ENCODE peak calls at places on chromosome 15, in nine cellular contexts. One of them, this sample, is unnamed. For H3K27me3, the result is how much of the 10 kb centered on the place peaks cover.

GRCh38 chr15:101568304-101568703 is 78.8 kb upstream of the PCSK6 start:
- DNase-seq in fibroblast of lung: peak
- DNase-seq in Caco-2: no peak
- DNase-seq in tibial artery: no peak
- DNase-seq in kidney epithelial cell: no peak
- DNase-seq in dorsolateral prefrontal cortex: no peak
- DNase-seq in BJ: no peak
- DNase-seq in AG04450: no peak
- DNase-seq in IMR-90: no peak
- DNase-seq in this sample: no peak

GRCh38 chr15:53746101-53746500 is 13.4 kb downstream of the WDR72 start:
- DNase-seq in fibroblast of lung: no peak
- DNase-seq in Caco-2: no peak
- DNase-seq in tibial artery: no peak
- DNase-seq in kidney epithelial cell: no peak
- DNase-seq in dorsolateral prefrontal cortex: no peak
- DNase-seq in BJ: no peak
- DNase-seq in AG04450: no peak
- DNase-seq in IMR-90: no peak
- DNase-seq in this sample: no peak

GRCh38 chr15:71282086-71282485 is 166.8 kb downstream of the THSD4 start:
- DNase-seq in fibroblast of lung: peak
- DNase-seq in Caco-2: no peak
- DNase-seq in tibial artery: no peak
- DNase-seq in kidney epithelial cell: no peak
- DNase-seq in dorsolateral prefrontal cortex: no peak
- DNase-seq in BJ: peak
- DNase-seq in AG04450: no peak
- DNase-seq in IMR-90: peak
- DNase-seq in this sample: no peak

GRCh38 chr15:91953432-91953831 is 99.9 kb downstream of the SLCO3A1 start:
- DNase-seq in fibroblast of lung: no peak
- DNase-seq in Caco-2: no peak
- DNase-seq in tibial artery: no peak
- DNase-seq in kidney epithelial cell: no peak
- DNase-seq in dorsolateral prefrontal cortex: no peak
- DNase-seq in BJ: no peak
- DNase-seq in AG04450: no peak
- DNase-seq in IMR-90: no peak
- DNase-seq in this sample: no peak

GRCh38 chr15:36254446-36254845 is 325.0 kb upstream of the CDIN1 start:
- DNase-seq in fibroblast of lung: no peak
- DNase-seq in Caco-2: no peak
- DNase-seq in tibial artery: no peak
- DNase-seq in kidney epithelial cell: no peak
- DNase-seq in dorsolateral prefrontal cortex: no peak
- DNase-seq in BJ: peak
- DNase-seq in AG04450: no peak
- DNase-seq in IMR-90: no peak
- DNase-seq in this sample: no peak

GRCh38 chr15:88115529-88116152 is 140.9 kb downstream of the NTRK3 start:
- DNase-seq in fibroblast of lung: peak
- DNase-seq in Caco-2: no peak
- DNase-seq in tibial artery: no peak
- DNase-seq in kidney epithelial cell: no peak
- DNase-seq in dorsolateral prefrontal cortex: no peak
- DNase-seq in BJ: no peak
- DNase-seq in AG04450: no peak
- DNase-seq in IMR-90: no peak
- DNase-seq in this sample: no peak

GRCh38 chr15:80455668-80456442 is 51.7 kb downstream of the ARNT2 start:
- DNase-seq in fibroblast of lung: peak
- DNase-seq in Caco-2: peak
- DNase-seq in tibial artery: peak
- DNase-seq in kidney epithelial cell: peak
- DNase-seq in dorsolateral prefrontal cortex: no peak
- DNase-seq in BJ: peak
- DNase-seq in AG04450: peak
- DNase-seq in IMR-90: peak
- DNase-seq in this sample: no peak

GRCh38 chr15:48400086-48400485 is 68.9 kb downstream of the DUT start:
- DNase-seq in fibroblast of lung: peak
- DNase-seq in Caco-2: no peak
- DNase-seq in tibial artery: no peak
- DNase-seq in kidney epithelial cell: no peak
- DNase-seq in dorsolateral prefrontal cortex: no peak
- DNase-seq in BJ: no peak
- DNase-seq in AG04450: no peak
- DNase-seq in IMR-90: peak
- DNase-seq in this sample: no peak

GRCh38 chr15:36090276-36090946 is 489.0 kb upstream of the CDIN1 start:
- DNase-seq in fibroblast of lung: no peak
- DNase-seq in Caco-2: no peak
- DNase-seq in tibial artery: no peak
- DNase-seq in kidney epithelial cell: no peak
- DNase-seq in dorsolateral prefrontal cortex: no peak
- DNase-seq in BJ: no peak
- DNase-seq in AG04450: no peak
- DNase-seq in IMR-90: no peak
- DNase-seq in this sample: no peak

GRCh38 chr15:33789141-33789540 is 179.2 kb upstream of the CHRM5 start:
- DNase-seq in fibroblast of lung: peak
- DNase-seq in Caco-2: no peak
- DNase-seq in tibial artery: no peak
- DNase-seq in kidney epithelial cell: peak
- DNase-seq in dorsolateral prefrontal cortex: no peak
- DNase-seq in BJ: no peak
- DNase-seq in AG04450: no peak
- DNase-seq in IMR-90: peak
- DNase-seq in this sample: no peak

GRCh38 chr15:95365615-95366107 is 964.8 kb upstream of the NR2F2 start:
- DNase-seq in fibroblast of lung: peak
- DNase-seq in Caco-2: no peak
- DNase-seq in tibial artery: no peak
- DNase-seq in kidney epithelial cell: no peak
- DNase-seq in dorsolateral prefrontal cortex: no peak
- DNase-seq in BJ: no peak
- DNase-seq in AG04450: peak
- DNase-seq in IMR-90: peak
- DNase-seq in this sample: no peak

GRCh38 chr15:68317281-68318007 is 39.9 kb downstream of the FEM1B start:
- DNase-seq in fibroblast of lung: no peak
- DNase-seq in Caco-2: no peak
- DNase-seq in tibial artery: peak
- DNase-seq in kidney epithelial cell: no peak
- DNase-seq in dorsolateral prefrontal cortex: peak
- DNase-seq in BJ: no peak
- DNase-seq in AG04450: no peak
- DNase-seq in IMR-90: no peak
- DNase-seq in this sample: no peak

GRCh38 chr15:39497016-39497758 is 83.7 kb upstream of the THBS1 start:
- DNase-seq in fibroblast of lung: no peak
- DNase-seq in Caco-2: no peak
- DNase-seq in tibial artery: no peak
- DNase-seq in kidney epithelial cell: no peak
- DNase-seq in dorsolateral prefrontal cortex: no peak
- DNase-seq in BJ: no peak
- DNase-seq in AG04450: no peak
- DNase-seq in IMR-90: no peak
- DNase-seq in this sample: no peak

GRCh38 chr15:82750831-82751181 is 41.1 kb upstream of the AP3B2 start:
- DNase-seq in fibroblast of lung: peak
- DNase-seq in Caco-2: peak
- DNase-seq in tibial artery: no peak
- DNase-seq in kidney epithelial cell: no peak
- DNase-seq in dorsolateral prefrontal cortex: no peak
- DNase-seq in BJ: no peak
- DNase-seq in AG04450: no peak
- DNase-seq in IMR-90: no peak
- DNase-seq in this sample: no peak

GRCh38 chr15:101526442-101526841 is 36.9 kb upstream of the PCSK6 start:
- DNase-seq in fibroblast of lung: no peak
- DNase-seq in Caco-2: no peak
- DNase-seq in tibial artery: no peak
- DNase-seq in kidney epithelial cell: no peak
- DNase-seq in dorsolateral prefrontal cortex: no peak
- DNase-seq in BJ: no peak
- DNase-seq in AG04450: no peak
- DNase-seq in IMR-90: no peak
- DNase-seq in this sample: no peak

GRCh38 chr15:96330064-96330449 is 443 bp upstream of the NR2F2 start:
- DNase-seq in fibroblast of lung: peak
- DNase-seq in Caco-2: no peak
- DNase-seq in tibial artery: peak
- DNase-seq in kidney epithelial cell: no peak
- DNase-seq in dorsolateral prefrontal cortex: no peak
- DNase-seq in BJ: no peak
- DNase-seq in AG04450: no peak
- DNase-seq in IMR-90: peak
- DNase-seq in this sample: peak

GRCh38 chr15:98873441-98874218 is 134.0 kb downstream of the PGPEP1L start:
- DNase-seq in fibroblast of lung: peak
- DNase-seq in Caco-2: no peak
- DNase-seq in tibial artery: no peak
- DNase-seq in kidney epithelial cell: no peak
- DNase-seq in dorsolateral prefrontal cortex: no peak
- DNase-seq in BJ: peak
- DNase-seq in AG04450: no peak
- DNase-seq in IMR-90: peak
- DNase-seq in this sample: peak
- H3K4me3 ChIP-seq in fibroblast of lung: peak
- H3K4me3 ChIP-seq in Caco-2: no peak
- H3K4me3 ChIP-seq in tibial artery: peak
- H3K4me3 ChIP-seq in kidney epithelial cell: no peak
- H3K4me3 ChIP-seq in dorsolateral prefrontal cortex: no peak
- H3K4me3 ChIP-seq in BJ: no peak
- H3K4me3 ChIP-seq in AG04450: peak
- H3K4me3 ChIP-seq in IMR-90: peak
- H3K4me3 ChIP-seq in this sample: no peak

DNA sequence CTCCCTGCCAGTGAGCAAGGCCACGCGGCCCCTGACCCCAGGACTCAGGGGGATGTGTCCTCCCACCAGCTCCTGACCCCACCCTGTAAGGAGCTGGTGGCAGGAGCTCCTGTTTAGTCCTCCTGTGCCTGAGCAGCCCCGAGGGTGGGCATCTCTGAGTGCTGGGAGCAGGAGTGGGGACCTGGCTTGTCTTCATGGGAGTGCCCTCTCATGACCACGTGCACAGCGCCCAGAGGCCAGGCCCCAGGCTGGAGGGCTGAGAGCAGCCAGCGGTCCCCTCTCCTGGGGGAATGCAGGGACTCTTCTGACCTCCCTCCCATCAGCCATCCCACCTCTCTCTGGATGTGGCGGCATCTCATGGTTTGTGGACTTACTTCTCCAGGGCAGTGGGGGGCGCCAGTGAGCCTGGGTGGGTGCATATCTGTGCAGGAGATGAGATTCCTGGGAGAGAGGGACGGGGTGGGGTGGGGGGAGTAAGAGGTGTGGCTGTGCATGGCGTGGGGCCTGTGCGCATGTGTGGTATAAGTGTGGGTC is 205.6 kb downstream of the TBC1D2B start:
- DNase-seq in fibroblast of lung: no peak
- DNase-seq in Caco-2: no peak
- DNase-seq in tibial artery: no peak
- DNase-seq in kidney epithelial cell: no peak
- DNase-seq in dorsolateral prefrontal cortex: no peak
- DNase-seq in BJ: no peak
- DNase-seq in AG04450: no peak
- DNase-seq in IMR-90: no peak
- DNase-seq in this sample: peak
- TF ChIP-seq CTCF in fibroblast of lung: no peak
- TF ChIP-seq CTCF in Caco-2: peak
- TF ChIP-seq CTCF in tibial artery: no peak
- TF ChIP-seq CTCF in kidney epithelial cell: peak
- TF ChIP-seq CTCF in dorsolateral prefrontal cortex: no peak
- TF ChIP-seq CTCF in BJ: peak
- TF ChIP-seq CTCF in AG04450: no peak
- TF ChIP-seq CTCF in IMR-90: no peak
- TF ChIP-seq CTCF in this sample: peak

GRCh38 chr15:58064119-58065010 is 1.1 kb downstream of the ALDH1A2 start:
- DNase-seq in fibroblast of lung: no peak
- DNase-seq in Caco-2: no peak
- DNase-seq in tibial artery: no peak
- DNase-seq in kidney epithelial cell: no peak
- DNase-seq in dorsolateral prefrontal cortex: no peak
- DNase-seq in BJ: no peak
- DNase-seq in AG04450: no peak
- DNase-seq in IMR-90: no peak
- DNase-seq in this sample: no peak
- H3K27me3 ChIP-seq in fibroblast of lung: under half
- H3K27me3 ChIP-seq in Caco-2: under half
- H3K27me3 ChIP-seq in tibial artery: under half
- H3K27me3 ChIP-seq in kidney epithelial cell: under half
- H3K27me3 ChIP-seq in dorsolateral prefrontal cortex: half or more
- H3K27me3 ChIP-seq in BJ: under half
- H3K27me3 ChIP-seq in AG04450: under half
- H3K27me3 ChIP-seq in IMR-90: under half
- H3K27me3 ChIP-seq in this sample: half or more

DNA sequence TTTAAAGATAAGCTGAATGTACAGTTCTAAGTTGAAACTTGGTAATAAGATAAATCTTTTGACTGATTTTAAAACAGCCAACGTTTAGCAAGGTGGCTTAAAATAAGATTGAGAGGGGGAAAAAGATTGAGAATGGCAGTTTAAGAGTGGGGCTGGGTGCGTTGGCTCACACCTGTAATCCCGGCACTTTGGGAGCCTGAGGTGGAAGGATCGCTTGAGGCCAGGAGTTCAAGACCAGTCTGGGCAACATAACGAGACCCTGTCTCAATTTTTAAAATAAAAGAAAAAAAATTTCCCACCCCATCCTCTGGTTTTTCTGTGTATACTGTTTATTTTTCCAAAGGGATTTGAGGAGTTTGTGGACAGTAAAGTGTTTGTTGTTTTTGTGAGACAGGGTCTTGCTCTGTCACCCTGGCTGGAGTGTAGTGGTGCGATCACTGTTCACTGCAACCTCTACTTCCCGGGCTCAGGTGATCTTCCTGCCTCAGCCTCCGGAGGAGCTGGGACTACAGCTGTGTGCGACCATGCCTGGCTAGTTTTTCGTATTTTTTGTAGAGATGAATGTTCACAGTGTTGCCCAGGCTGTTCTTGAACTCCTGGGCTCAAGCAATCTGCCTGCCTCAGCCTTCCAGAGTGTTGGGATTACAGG is 3.0 kb downstream of the MAPK6 start:
- DNase-seq in fibroblast of lung: no peak
- DNase-seq in Caco-2: no peak
- DNase-seq in tibial artery: no peak
- DNase-seq in kidney epithelial cell: no peak
- DNase-seq in dorsolateral prefrontal cortex: no peak
- DNase-seq in BJ: no peak
- DNase-seq in AG04450: no peak
- DNase-seq in IMR-90: no peak
- DNase-seq in this sample: no peak
- H3K4me3 ChIP-seq in fibroblast of lung: peak
- H3K4me3 ChIP-seq in Caco-2: no peak
- H3K4me3 ChIP-seq in tibial artery: no peak
- H3K4me3 ChIP-seq in kidney epithelial cell: no peak
- H3K4me3 ChIP-seq in dorsolateral prefrontal cortex: peak
- H3K4me3 ChIP-seq in BJ: peak
- H3K4me3 ChIP-seq in AG04450: peak
- H3K4me3 ChIP-seq in IMR-90: peak
- H3K4me3 ChIP-seq in this sample: no peak